ENCODE peak calls at places on chromosomes 1 and 21, in six cellular contexts. H, A, X, S, K and L are unnamed samples.
A peak's percentile ranks its signal among the peaks of the same experiment; 100 is the strongest.

GRCh38 chr1:55302972-55303371 is 87.8 kb upstream of the USP24 start:
- DNase-seq in H (no peak), A (no peak), X (no peak), S (no peak), K (no peak), L (no peak)

GRCh38 chr1:150210741-150211140 is 25.2 kb downstream of the ANP32E start:
- DNase-seq in H (no peak), A (no peak), X (no peak), S (no peak), K (no peak), L (no peak)

GRCh38 chr1:50172299-50172698 is 63.6 kb downstream of the ELAVL4 start:
- DNase-seq in H (no peak), A (no peak), X (no peak), S (no peak), K (no peak), L (no peak)

GRCh38 chr1:50553921-50554320 is 130.7 kb upstream of the DMRTA2 start:
- DNase-seq in H (no peak), A (no peak), X (no peak), S (no peak), K (no peak), L (no peak)

GRCh38 chr1:155889566-155889965 is 21.6 kb downstream of the RIT1 start:
- DNase-seq in H (no peak), A (no peak), X (no peak), S (no peak), K (no peak), L (no peak)

GRCh38 chr1:203163891-203164635 is 11.6 kb downstream of the MYBPH start:
- DNase-seq in H (no peak), A (no peak), X (peak; percentile 4), S (no peak), K (no peak), L (no peak)

GRCh38 chr1:83641206-83641658 is 357.7 kb downstream of the TTLL7 start:
- DNase-seq in H (peak; percentile 3), A (peak; percentile 13), X (no peak), S (no peak), K (no peak), L (no peak)

GRCh38 chr1:227192163-227192562 is 126.1 kb downstream of the CDC42BPA start:
- DNase-seq in H (peak; percentile 96), A (peak; percentile 59), X (no peak), S (no peak), K (no peak), L (peak; percentile 86)

GRCh38 chr1:67747667-67748066 is 62.7 kb downstream of the GADD45A start:
- DNase-seq in H (no peak), A (no peak), X (no peak), S (no peak), K (no peak), L (no peak)

GRCh38 chr1:248858096-248858890 is 592 bp downstream of the ZNF692 start:
- DNase-seq in H (peak; percentile 65), A (peak; percentile 76), X (peak; percentile 92), S (no peak), K (peak; percentile 45), L (no peak)

GRCh38 chr1:6200188-6200809 is 904 bp upstream of the RPL22 start:
- DNase-seq in H (no peak), A (no peak), X (no peak), S (no peak), K (no peak), L (no peak)

GRCh38 chr1:227901239-227901905 is 46.4 kb downstream of the WNT9A start:
- DNase-seq in H (no peak), A (no peak), X (peak; percentile 41), S (no peak), K (no peak), L (no peak)

GRCh38 chr21:38363684-38364083 is 106.9 kb downstream of the KCNJ15 start:
- DNase-seq in H (no peak), A (no peak), X (no peak), S (no peak), K (no peak), L (no peak)

GRCh38 chr1:29981586-29982239 is 741.7 kb downstream of the MATN1 start:
- DNase-seq in H (no peak), A (no peak), X (no peak), S (no peak), K (no peak), L (no peak)

GRCh38 chr21:15472108-15472507 is 257.7 kb upstream of the USP25 start:
- DNase-seq in H (no peak), A (no peak), X (no peak), S (no peak), K (no peak), L (no peak)

GRCh38 chr1:22557341-22557950 is 5.8 kb upstream of the EPHA8 start:
- DNase-seq in H (peak; percentile 12), A (no peak), X (no peak), S (no peak), K (no peak), L (peak; percentile 20)

GRCh38 chr1:244092293-244093264 is 41.5 kb downstream of the ZBTB18 start:
- DNase-seq in H (no peak), A (no peak), X (no peak), S (no peak), K (no peak), L (no peak)

GRCh38 chr1:229372251-229372650 is 29.4 kb upstream of the CCSAP start:
- DNase-seq in H (peak; percentile 44), A (no peak), X (no peak), S (no peak), K (no peak), L (peak; percentile 12)

GRCh38 chr1:48627467-48627866 is 149.2 kb downstream of the BEND5 start:
- DNase-seq in H (no peak), A (no peak), X (no peak), S (no peak), K (no peak), L (no peak)

GRCh38 chr1:19439464-19440171 is 45.7 kb downstream of the CAPZB start:
- DNase-seq in H (no peak), A (peak; percentile 75), X (no peak), S (no peak), K (no peak), L (no peak)

GRCh38 chr1:23720256-23720995 is 22.8 kb upstream of the ELOA start:
- DNase-seq in H (peak; percentile 64), A (no peak), X (no peak), S (no peak), K (peak; percentile 34), L (no peak)

GRCh38 chr1:36950588-36950987 is 83.7 kb downstream of the GRIK3 start:
- DNase-seq in H (no peak), A (no peak), X (no peak), S (no peak), K (peak; percentile 23), L (no peak)

GRCh38 chr1:149917590-149918144 is at the start of gene SV2A:
- DNase-seq in H (no peak), A (peak; percentile 57), X (no peak), S (no peak), K (peak; percentile 25), L (no peak)

GRCh38 chr1:153506831-153507413 is 28.9 kb downstream of the S100A6 start:
- DNase-seq in H (peak; percentile 74), A (peak; percentile 96), X (no peak), S (no peak), K (peak; percentile 40), L (no peak)

GRCh38 chr21:33976082-33976979 is 60.7 kb upstream of the ATP5PO start:
- DNase-seq in H (peak; percentile 97), A (no peak), X (no peak), S (no peak), K (peak; percentile 50), L (peak; percentile 97)

GRCh38 chr21:17250651-17251294 is 262.1 kb upstream of the CXADR start:
- DNase-seq in H (no peak), A (no peak), X (no peak), S (no peak), K (no peak), L (no peak)

GRCh38 chr1:2473198-2473597 is 2.9 kb upstream of the PLCH2 start:
- DNase-seq in H (no peak), A (no peak), X (no peak), S (no peak), K (no peak), L (no peak)

GRCh38 chr1:157099633-157100009 is at the start of gene ETV3L:
- DNase-seq in H (no peak), A (no peak), X (no peak), S (no peak), K (no peak), L (no peak)

GRCh38 chr1:94753171-94753972 is 66.8 kb upstream of the SLC44A3 start:
- DNase-seq in H (no peak), A (peak; percentile 88), X (no peak), S (no peak), K (no peak), L (no peak)
- H3K27ac ChIP-seq in H (no peak overlapping the region), A (peak overlapping the region; percentile 78), X (peak overlapping the region; percentile 24), S (peak overlapping the region; percentile 57), K (peak overlapping the region; percentile 10), L (no peak overlapping the region)

DNA sequence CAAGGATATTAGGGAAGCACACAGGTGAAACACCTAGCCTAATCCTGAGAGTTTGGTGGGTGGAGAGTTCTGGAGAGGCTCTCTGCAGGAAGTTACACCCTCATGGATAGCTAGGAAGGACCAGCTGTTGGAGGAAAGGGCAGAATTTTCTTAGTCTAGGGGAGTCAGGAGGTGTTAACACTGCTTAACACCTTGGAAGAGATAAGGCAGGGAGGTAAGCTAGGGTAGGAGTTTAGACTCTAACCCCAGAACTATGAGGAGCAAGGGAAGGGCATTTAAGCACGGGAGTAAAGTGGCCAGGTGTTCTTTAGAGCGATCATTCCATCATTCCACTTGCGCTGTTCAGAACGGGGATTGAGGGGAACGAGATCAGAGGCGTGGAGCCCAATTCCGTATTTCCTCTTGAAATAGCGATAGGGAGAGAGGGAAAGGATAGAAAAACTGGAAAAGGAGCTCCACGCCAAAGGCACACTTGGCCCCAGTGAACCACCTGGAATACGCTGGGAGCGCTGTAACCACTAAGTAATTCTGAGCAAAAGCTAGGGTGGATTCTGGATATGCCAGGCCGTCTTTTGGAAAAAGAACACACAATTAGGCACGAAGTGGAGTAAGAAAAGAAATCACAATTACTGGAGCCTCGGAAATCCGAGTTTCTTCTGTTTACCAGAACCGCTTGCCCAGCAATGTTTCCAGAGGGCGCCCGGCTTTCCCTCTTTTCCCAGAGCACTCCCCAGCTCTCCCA is 1.5 kb upstream of the GPR137B start:
- DNase-seq in H (peak; percentile 15), A (no peak), X (no peak), S (no peak), K (no peak), L (no peak)
- H3K27ac ChIP-seq in H (no peak overlapping the region), A (no peak overlapping the region), X (no peak overlapping the region), S (peak overlapping the region; percentile 54), K (no peak overlapping the region), L (no peak overlapping the region)

DNA sequence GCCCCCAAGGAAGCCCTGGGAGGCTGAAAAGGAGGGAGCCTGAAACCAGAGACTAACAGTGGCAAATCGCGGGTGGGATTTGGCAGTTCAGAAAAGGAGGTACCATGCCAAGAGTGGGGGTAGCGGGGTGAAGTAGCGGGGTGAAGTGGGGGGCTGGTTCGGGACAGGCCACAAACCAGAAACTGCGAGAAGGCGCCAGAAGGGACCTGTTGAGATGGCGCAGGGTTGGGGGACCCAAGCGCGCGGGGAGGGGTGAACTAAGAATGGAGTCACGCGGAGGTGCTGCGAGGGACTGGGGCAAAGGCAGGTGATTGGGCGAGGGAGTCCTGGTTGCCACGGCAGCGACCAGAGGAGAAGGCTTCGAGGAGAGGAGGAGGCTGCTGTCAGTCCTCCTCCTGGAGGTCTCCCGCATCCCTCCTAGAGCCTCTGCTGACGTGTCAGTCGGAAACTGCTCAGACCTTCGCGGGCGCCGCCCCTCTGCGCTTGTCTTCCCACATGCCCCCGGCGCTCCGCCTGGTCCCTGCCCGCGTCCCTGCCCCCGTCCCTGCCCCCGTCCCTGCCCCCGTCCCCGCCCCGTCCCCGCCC is 438 bp upstream of the MIA3 start:
- DNase-seq in H (peak; percentile 89), A (peak; percentile 99), X (peak; percentile 98), S (peak; percentile 61), K (peak; percentile 93), L (peak; percentile 60)
- H3K27ac ChIP-seq in H (peak overlapping the region; percentile 29), A (peak overlapping the region; percentile 76), X (peak overlapping the region; percentile 56), S (peak overlapping the region; percentile 80), K (peak overlapping the region; percentile 70), L (no peak overlapping the region)

GRCh38 chr1:204915856-204916485 is 45.3 kb downstream of the NFASC start:
- DNase-seq in H (peak; percentile 92), A (no peak), X (no peak), S (no peak), K (no peak), L (peak; percentile 64)
- H3K27ac ChIP-seq in H (peak overlapping the region; percentile 88), A (no peak overlapping the region), X (no peak overlapping the region), S (peak overlapping the region; percentile 29), K (peak overlapping the region; percentile 8), L (peak overlapping the region; percentile 63)